ENCODE peak calls at places on chromosome 18, in ten cellular contexts. One of them, this sample, is unnamed.

GRCh38 chr18:34342960-34343359 is 118.2 kb upstream of the NOL4 start:
- DNase-seq in stimulated activated naive B cell treated with anti-CD40 and anti-IgM and Interleukin-4, amounts not matched to agents 10 μg/mL and 1 μg/mL and 100 μg/mL, for 72 hours: no peak
- DNase-seq in EH: no peak
- DNase-seq in pancreas: no peak
- DNase-seq in T-helper 2 cell: no peak
- DNase-seq in NCI-H748 treated with DMSO at 0.1 percent for 48 hours: no peak
- DNase-seq in GM23338: peak; percentile 6
- DNase-seq in colonic mucosa: no peak
- DNase-seq in NCI-H1436: no peak
- DNase-seq in NCI-H1417: no peak
- DNase-seq in this sample: no peak

GRCh38 chr18:59733411-59733810 is 36.2 kb upstream of the CCBE1 start:
- DNase-seq in GM23338: no peak
- DNase-seq in colonic mucosa: no peak
- DNase-seq in EH: peak; percentile 84
- DNase-seq in pancreas: no peak
- DNase-seq in stimulated activated naive B cell treated with anti-CD40 and anti-IgM and Interleukin-4, amounts not matched to agents 10 μg/mL and 1 μg/mL and 100 μg/mL, for 72 hours: no peak
- DNase-seq in NCI-H1436: no peak
- DNase-seq in NCI-H1417: no peak
- DNase-seq in NCI-H748 treated with DMSO at 0.1 percent for 48 hours: no peak
- DNase-seq in T-helper 2 cell: no peak
- DNase-seq in this sample: no peak

GRCh38 chr18:715626-716025 is 3.2 kb upstream of the ENOSF1 start:
- DNase-seq in colonic mucosa: no peak
- DNase-seq in NCI-H748 treated with DMSO at 0.1 percent for 48 hours: no peak
- DNase-seq in GM23338: no peak
- DNase-seq in stimulated activated naive B cell treated with anti-CD40 and anti-IgM and Interleukin-4, amounts not matched to agents 10 μg/mL and 1 μg/mL and 100 μg/mL, for 72 hours: no peak
- DNase-seq in T-helper 2 cell: no peak
- DNase-seq in pancreas: no peak
- DNase-seq in NCI-H1417: no peak
- DNase-seq in NCI-H1436: no peak
- DNase-seq in EH: peak; percentile 64
- DNase-seq in this sample: no peak

GRCh38 chr18:49011291-49011746 is 60.6 kb upstream of the SMAD7 start:
- DNase-seq in GM23338: no peak
- DNase-seq in pancreas: no peak
- DNase-seq in NCI-H1436: no peak
- DNase-seq in stimulated activated naive B cell treated with anti-CD40 and anti-IgM and Interleukin-4, amounts not matched to agents 10 μg/mL and 1 μg/mL and 100 μg/mL, for 72 hours: no peak
- DNase-seq in NCI-H748 treated with DMSO at 0.1 percent for 48 hours: no peak
- DNase-seq in EH: no peak
- DNase-seq in T-helper 2 cell: no peak
- DNase-seq in colonic mucosa: no peak
- DNase-seq in NCI-H1417: no peak
- DNase-seq in this sample: no peak

GRCh38 chr18:75544496-75544895 is 117.0 kb upstream of the SMIM21 start:
- DNase-seq in GM23338: no peak
- DNase-seq in T-helper 2 cell: no peak
- DNase-seq in NCI-H748 treated with DMSO at 0.1 percent for 48 hours: no peak
- DNase-seq in NCI-H1436: no peak
- DNase-seq in NCI-H1417: peak; percentile 54
- DNase-seq in pancreas: no peak
- DNase-seq in EH: peak; percentile 80
- DNase-seq in colonic mucosa: no peak
- DNase-seq in stimulated activated naive B cell treated with anti-CD40 and anti-IgM and Interleukin-4, amounts not matched to agents 10 μg/mL and 1 μg/mL and 100 μg/mL, for 72 hours: no peak
- DNase-seq in this sample: no peak

GRCh38 chr18:59142274-59142673 is 2.6 kb downstream of the SEC11C start:
- DNase-seq in NCI-H748 treated with DMSO at 0.1 percent for 48 hours: no peak
- DNase-seq in T-helper 2 cell: no peak
- DNase-seq in stimulated activated naive B cell treated with anti-CD40 and anti-IgM and Interleukin-4, amounts not matched to agents 10 μg/mL and 1 μg/mL and 100 μg/mL, for 72 hours: no peak
- DNase-seq in pancreas: no peak
- DNase-seq in NCI-H1436: no peak
- DNase-seq in GM23338: no peak
- DNase-seq in colonic mucosa: no peak
- DNase-seq in NCI-H1417: no peak
- DNase-seq in EH: no peak
- DNase-seq in this sample: no peak

GRCh38 chr18:60905699-60906098 is 427.5 kb upstream of the CDH20 start:
- DNase-seq in stimulated activated naive B cell treated with anti-CD40 and anti-IgM and Interleukin-4, amounts not matched to agents 10 μg/mL and 1 μg/mL and 100 μg/mL, for 72 hours: no peak
- DNase-seq in NCI-H1417: no peak
- DNase-seq in NCI-H1436: no peak
- DNase-seq in pancreas: no peak
- DNase-seq in colonic mucosa: no peak
- DNase-seq in NCI-H748 treated with DMSO at 0.1 percent for 48 hours: no peak
- DNase-seq in T-helper 2 cell: no peak
- DNase-seq in EH: no peak
- DNase-seq in GM23338: no peak
- DNase-seq in this sample: no peak

GRCh38 chr18:79730804-79731203 is 51.2 kb downstream of the CTDP1 start:
- DNase-seq in pancreas: no peak
- DNase-seq in NCI-H1417: no peak
- DNase-seq in GM23338: no peak
- DNase-seq in NCI-H748 treated with DMSO at 0.1 percent for 48 hours: no peak
- DNase-seq in stimulated activated naive B cell treated with anti-CD40 and anti-IgM and Interleukin-4, amounts not matched to agents 10 μg/mL and 1 μg/mL and 100 μg/mL, for 72 hours: no peak
- DNase-seq in EH: no peak
- DNase-seq in colonic mucosa: no peak
- DNase-seq in NCI-H1436: no peak
- DNase-seq in T-helper 2 cell: no peak
- DNase-seq in this sample: no peak

GRCh38 chr18:80231151-80231550 is 16.2 kb downstream of the PARD6G start:
- DNase-seq in EH: no peak
- DNase-seq in pancreas: no peak
- DNase-seq in colonic mucosa: no peak
- DNase-seq in GM23338: no peak
- DNase-seq in NCI-H1436: no peak
- DNase-seq in NCI-H748 treated with DMSO at 0.1 percent for 48 hours: no peak
- DNase-seq in stimulated activated naive B cell treated with anti-CD40 and anti-IgM and Interleukin-4, amounts not matched to agents 10 μg/mL and 1 μg/mL and 100 μg/mL, for 72 hours: no peak
- DNase-seq in T-helper 2 cell: no peak
- DNase-seq in NCI-H1417: no peak
- DNase-seq in this sample: no peak

GRCh38 chr18:69257861-69258458 is 142.7 kb upstream of the DOK6 start:
- DNase-seq in colonic mucosa: no peak
- DNase-seq in NCI-H1417: no peak
- DNase-seq in NCI-H748 treated with DMSO at 0.1 percent for 48 hours: no peak
- DNase-seq in pancreas: no peak
- DNase-seq in T-helper 2 cell: no peak
- DNase-seq in GM23338: no peak
- DNase-seq in EH: peak; percentile 84
- DNase-seq in stimulated activated naive B cell treated with anti-CD40 and anti-IgM and Interleukin-4, amounts not matched to agents 10 μg/mL and 1 μg/mL and 100 μg/mL, for 72 hours: no peak
- DNase-seq in NCI-H1436: no peak
- DNase-seq in this sample: no peak

GRCh38 chr18:59101830-59102414 is 37.8 kb upstream of the SEC11C start:
- DNase-seq in NCI-H748 treated with DMSO at 0.1 percent for 48 hours: no peak
- DNase-seq in GM23338: peak; percentile 50
- DNase-seq in EH: no peak
- DNase-seq in NCI-H1436: no peak
- DNase-seq in pancreas: no peak
- DNase-seq in stimulated activated naive B cell treated with anti-CD40 and anti-IgM and Interleukin-4, amounts not matched to agents 10 μg/mL and 1 μg/mL and 100 μg/mL, for 72 hours: no peak
- DNase-seq in T-helper 2 cell: no peak
- DNase-seq in colonic mucosa: no peak
- DNase-seq in NCI-H1417: no peak
- DNase-seq in this sample: no peak

GRCh38 chr18:24497052-24497754 is 36.8 kb downstream of the HRH4 start:
- DNase-seq in NCI-H748 treated with DMSO at 0.1 percent for 48 hours: peak; percentile 15
- DNase-seq in colonic mucosa: no peak
- DNase-seq in GM23338: no peak
- DNase-seq in NCI-H1417: peak; percentile 51
- DNase-seq in EH: peak; percentile 69
- DNase-seq in T-helper 2 cell: no peak
- DNase-seq in NCI-H1436: no peak
- DNase-seq in stimulated activated naive B cell treated with anti-CD40 and anti-IgM and Interleukin-4, amounts not matched to agents 10 μg/mL and 1 μg/mL and 100 μg/mL, for 72 hours: no peak
- DNase-seq in pancreas: no peak
- DNase-seq in this sample: no peak

GRCh38 chr18:74899554-74899953 is 301.9 kb downstream of the ZNF407 start:
- DNase-seq in stimulated activated naive B cell treated with anti-CD40 and anti-IgM and Interleukin-4, amounts not matched to agents 10 μg/mL and 1 μg/mL and 100 μg/mL, for 72 hours: no peak
- DNase-seq in NCI-H1417: peak; percentile 33
- DNase-seq in pancreas: no peak
- DNase-seq in NCI-H1436: peak; percentile 82
- DNase-seq in EH: no peak
- DNase-seq in T-helper 2 cell: peak; percentile 5
- DNase-seq in NCI-H748 treated with DMSO at 0.1 percent for 48 hours: peak; percentile 73
- DNase-seq in GM23338: no peak
- DNase-seq in colonic mucosa: no peak
- DNase-seq in this sample: no peak

GRCh38 chr18:43661570-43661969 is 384.3 kb upstream of the SYT4 start:
- DNase-seq in NCI-H748 treated with DMSO at 0.1 percent for 48 hours: peak; percentile 39
- DNase-seq in NCI-H1417: peak; percentile 45
- DNase-seq in NCI-H1436: peak; percentile 78
- DNase-seq in stimulated activated naive B cell treated with anti-CD40 and anti-IgM and Interleukin-4, amounts not matched to agents 10 μg/mL and 1 μg/mL and 100 μg/mL, for 72 hours: peak; percentile 8
- DNase-seq in T-helper 2 cell: no peak
- DNase-seq in colonic mucosa: no peak
- DNase-seq in GM23338: peak; percentile 77
- DNase-seq in EH: peak; percentile 79
- DNase-seq in pancreas: peak; percentile 2
- DNase-seq in this sample: no peak

GRCh38 chr18:36379426-36379984 is 82.0 kb downstream of the FHOD3 start:
- DNase-seq in colonic mucosa: no peak
- DNase-seq in NCI-H1417: no peak
- DNase-seq in pancreas: no peak
- DNase-seq in T-helper 2 cell: no peak
- DNase-seq in NCI-H748 treated with DMSO at 0.1 percent for 48 hours: no peak
- DNase-seq in NCI-H1436: no peak
- DNase-seq in stimulated activated naive B cell treated with anti-CD40 and anti-IgM and Interleukin-4, amounts not matched to agents 10 μg/mL and 1 μg/mL and 100 μg/mL, for 72 hours: no peak
- DNase-seq in EH: no peak
- DNase-seq in GM23338: no peak
- DNase-seq in this sample: no peak

GRCh38 chr18:75340206-75340605 is 87.3 kb downstream of the SMIM21 start:
- DNase-seq in NCI-H1436: no peak
- DNase-seq in GM23338: no peak
- DNase-seq in NCI-H748 treated with DMSO at 0.1 percent for 48 hours: no peak
- DNase-seq in stimulated activated naive B cell treated with anti-CD40 and anti-IgM and Interleukin-4, amounts not matched to agents 10 μg/mL and 1 μg/mL and 100 μg/mL, for 72 hours: no peak
- DNase-seq in T-helper 2 cell: no peak
- DNase-seq in colonic mucosa: no peak
- DNase-seq in EH: no peak
- DNase-seq in pancreas: no peak
- DNase-seq in NCI-H1417: no peak
- DNase-seq in this sample: no peak

GRCh38 chr18:60466671-60467070 is 94.1 kb upstream of the MC4R start:
- DNase-seq in NCI-H748 treated with DMSO at 0.1 percent for 48 hours: no peak
- DNase-seq in colonic mucosa: no peak
- DNase-seq in GM23338: no peak
- DNase-seq in NCI-H1436: no peak
- DNase-seq in pancreas: no peak
- DNase-seq in stimulated activated naive B cell treated with anti-CD40 and anti-IgM and Interleukin-4, amounts not matched to agents 10 μg/mL and 1 μg/mL and 100 μg/mL, for 72 hours: no peak
- DNase-seq in EH: peak; percentile 81
- DNase-seq in T-helper 2 cell: no peak
- DNase-seq in NCI-H1417: no peak
- DNase-seq in this sample: no peak

GRCh38 chr18:1929720-1930119 is 641.6 kb downstream of the METTL4 start:
- DNase-seq in NCI-H748 treated with DMSO at 0.1 percent for 48 hours: no peak
- DNase-seq in EH: no peak
- DNase-seq in NCI-H1436: no peak
- DNase-seq in colonic mucosa: no peak
- DNase-seq in NCI-H1417: no peak
- DNase-seq in pancreas: no peak
- DNase-seq in GM23338: no peak
- DNase-seq in stimulated activated naive B cell treated with anti-CD40 and anti-IgM and Interleukin-4, amounts not matched to agents 10 μg/mL and 1 μg/mL and 100 μg/mL, for 72 hours: no peak
- DNase-seq in T-helper 2 cell: no peak
- DNase-seq in this sample: no peak

GRCh38 chr18:14943967-14944636 is 196.1 kb downstream of the ANKRD30B start:
- DNase-seq in GM23338: no peak
- DNase-seq in stimulated activated naive B cell treated with anti-CD40 and anti-IgM and Interleukin-4, amounts not matched to agents 10 μg/mL and 1 μg/mL and 100 μg/mL, for 72 hours: no peak
- DNase-seq in NCI-H1436: no peak
- DNase-seq in colonic mucosa: no peak
- DNase-seq in NCI-H1417: no peak
- DNase-seq in T-helper 2 cell: no peak
- DNase-seq in pancreas: no peak
- DNase-seq in EH: no peak
- DNase-seq in NCI-H748 treated with DMSO at 0.1 percent for 48 hours: no peak
- DNase-seq in this sample: no peak

GRCh38 chr18:6222271-6222670 is 192.4 kb downstream of the L3MBTL4 start:
- DNase-seq in stimulated activated naive B cell treated with anti-CD40 and anti-IgM and Interleukin-4, amounts not matched to agents 10 μg/mL and 1 μg/mL and 100 μg/mL, for 72 hours: no peak
- DNase-seq in pancreas: no peak
- DNase-seq in T-helper 2 cell: no peak
- DNase-seq in EH: no peak
- DNase-seq in NCI-H1436: no peak
- DNase-seq in NCI-H1417: no peak
- DNase-seq in colonic mucosa: no peak
- DNase-seq in GM23338: no peak
- DNase-seq in NCI-H748 treated with DMSO at 0.1 percent for 48 hours: no peak
- DNase-seq in this sample: no peak

GRCh38 chr18:34932363-34932762 is 108.8 kb upstream of the MAPRE2 start:
- DNase-seq in T-helper 2 cell: no peak
- DNase-seq in EH: no peak
- DNase-seq in NCI-H748 treated with DMSO at 0.1 percent for 48 hours: no peak
- DNase-seq in colonic mucosa: no peak
- DNase-seq in NCI-H1417: no peak
- DNase-seq in stimulated activated naive B cell treated with anti-CD40 and anti-IgM and Interleukin-4, amounts not matched to agents 10 μg/mL and 1 μg/mL and 100 μg/mL, for 72 hours: no peak
- DNase-seq in GM23338: no peak
- DNase-seq in NCI-H1436: no peak
- DNase-seq in pancreas: no peak
- DNase-seq in this sample: no peak

GRCh38 chr18:22066083-22066485 is 103.3 kb upstream of the GATA6 start:
- DNase-seq in NCI-H1417: no peak
- DNase-seq in stimulated activated naive B cell treated with anti-CD40 and anti-IgM and Interleukin-4, amounts not matched to agents 10 μg/mL and 1 μg/mL and 100 μg/mL, for 72 hours: no peak
- DNase-seq in EH: no peak
- DNase-seq in T-helper 2 cell: no peak
- DNase-seq in GM23338: peak; percentile 48
- DNase-seq in colonic mucosa: no peak
- DNase-seq in NCI-H1436: no peak
- DNase-seq in NCI-H748 treated with DMSO at 0.1 percent for 48 hours: no peak
- DNase-seq in pancreas: no peak
- DNase-seq in this sample: no peak

GRCh38 chr18:23542471-23542870 is 39.2 kb downstream of the RMC1 start:
- DNase-seq in GM23338: no peak
- DNase-seq in pancreas: no peak
- DNase-seq in NCI-H748 treated with DMSO at 0.1 percent for 48 hours: no peak
- DNase-seq in T-helper 2 cell: no peak
- DNase-seq in NCI-H1436: no peak
- DNase-seq in stimulated activated naive B cell treated with anti-CD40 and anti-IgM and Interleukin-4, amounts not matched to agents 10 μg/mL and 1 μg/mL and 100 μg/mL, for 72 hours: no peak
- DNase-seq in colonic mucosa: no peak
- DNase-seq in NCI-H1417: no peak
- DNase-seq in EH: peak; percentile 16
- DNase-seq in this sample: no peak

GRCh38 chr18:2316082-2316481 is 255.2 kb downstream of the METTL4 start:
- DNase-seq in EH: no peak
- DNase-seq in NCI-H1436: no peak
- DNase-seq in NCI-H1417: no peak
- DNase-seq in NCI-H748 treated with DMSO at 0.1 percent for 48 hours: no peak
- DNase-seq in GM23338: no peak
- DNase-seq in T-helper 2 cell: no peak
- DNase-seq in colonic mucosa: no peak
- DNase-seq in stimulated activated naive B cell treated with anti-CD40 and anti-IgM and Interleukin-4, amounts not matched to agents 10 μg/mL and 1 μg/mL and 100 μg/mL, for 72 hours: no peak
- DNase-seq in pancreas: no peak
- DNase-seq in this sample: no peak

GRCh38 chr18:59760212-59760997 is 63.2 kb upstream of the CCBE1 start:
- DNase-seq in NCI-H1436: no peak
- DNase-seq in NCI-H1417: no peak
- DNase-seq in pancreas: no peak
- DNase-seq in GM23338: no peak
- DNase-seq in stimulated activated naive B cell treated with anti-CD40 and anti-IgM and Interleukin-4, amounts not matched to agents 10 μg/mL and 1 μg/mL and 100 μg/mL, for 72 hours: no peak
- DNase-seq in NCI-H748 treated with DMSO at 0.1 percent for 48 hours: no peak
- DNase-seq in T-helper 2 cell: no peak
- DNase-seq in colonic mucosa: no peak
- DNase-seq in EH: no peak
- DNase-seq in this sample: no peak

GRCh38 chr18:63763831-63764600 is 11.2 kb upstream of the SERPINB7 start:
- DNase-seq in colonic mucosa: no peak
- DNase-seq in NCI-H1436: no peak
- DNase-seq in T-helper 2 cell: no peak
- DNase-seq in pancreas: no peak
- DNase-seq in NCI-H1417: no peak
- DNase-seq in NCI-H748 treated with DMSO at 0.1 percent for 48 hours: no peak
- DNase-seq in GM23338: no peak
- DNase-seq in EH: peak; percentile 59
- DNase-seq in stimulated activated naive B cell treated with anti-CD40 and anti-IgM and Interleukin-4, amounts not matched to agents 10 μg/mL and 1 μg/mL and 100 μg/mL, for 72 hours: no peak
- DNase-seq in this sample: no peak

GRCh38 chr18:24270937-24271380 is 126.7 kb downstream of the OSBPL1A start:
- DNase-seq in GM23338: peak; percentile 58
- DNase-seq in T-helper 2 cell: no peak
- DNase-seq in pancreas: no peak
- DNase-seq in NCI-H1417: no peak
- DNase-seq in EH: peak; percentile 61
- DNase-seq in colonic mucosa: no peak
- DNase-seq in NCI-H1436: no peak
- DNase-seq in stimulated activated naive B cell treated with anti-CD40 and anti-IgM and Interleukin-4, amounts not matched to agents 10 μg/mL and 1 μg/mL and 100 μg/mL, for 72 hours: no peak
- DNase-seq in NCI-H748 treated with DMSO at 0.1 percent for 48 hours: no peak
- DNase-seq in this sample: no peak

GRCh38 chr18:8001711-8002110 is 434.6 kb downstream of the PTPRM start:
- DNase-seq in colonic mucosa: no peak
- DNase-seq in T-helper 2 cell: no peak
- DNase-seq in EH: no peak
- DNase-seq in GM23338: no peak
- DNase-seq in NCI-H748 treated with DMSO at 0.1 percent for 48 hours: no peak
- DNase-seq in pancreas: no peak
- DNase-seq in NCI-H1436: no peak
- DNase-seq in NCI-H1417: peak; percentile 27
- DNase-seq in stimulated activated naive B cell treated with anti-CD40 and anti-IgM and Interleukin-4, amounts not matched to agents 10 μg/mL and 1 μg/mL and 100 μg/mL, for 72 hours: no peak
- DNase-seq in this sample: no peak